ENCODE peak calls at places on chromosomes 3 and 15, in six cellular contexts. One of them, this sample, is unnamed.

GRCh38 chr3:58357402-58357801 is 24.7 kb downstream of the PXK start:
- DNase-seq in psoas muscle: no peak
- DNase-seq in kidney tubule cell: no peak
- DNase-seq in NCI-H1694: no peak
- DNase-seq in HS-27A: no peak
- DNase-seq in putamen: no peak
- DNase-seq in this sample: no peak

GRCh38 chr15:76330281-76330680 is 6.3 kb upstream of the ISL2 start:
- DNase-seq in psoas muscle: peak; percentile 81
- DNase-seq in kidney tubule cell: peak; percentile 37
- DNase-seq in NCI-H1694: no peak
- DNase-seq in HS-27A: peak; percentile 50
- DNase-seq in putamen: no peak
- DNase-seq in this sample: peak; percentile 67

GRCh38 chr3:50632450-50632849 is 15.5 kb downstream of the MAPKAPK3 start:
- DNase-seq in psoas muscle: no peak
- DNase-seq in kidney tubule cell: no peak
- DNase-seq in NCI-H1694: no peak
- DNase-seq in HS-27A: no peak
- DNase-seq in putamen: no peak
- DNase-seq in this sample: peak; percentile 88

GRCh38 chr3:123635220-123635619 is 50.4 kb upstream of the HACD2 start:
- DNase-seq in psoas muscle: no peak
- DNase-seq in kidney tubule cell: peak; percentile 44
- DNase-seq in NCI-H1694: no peak
- DNase-seq in HS-27A: no peak
- DNase-seq in putamen: no peak
- DNase-seq in this sample: peak; percentile 54

GRCh38 chr3:167882057-167882667 is 146.6 kb downstream of the SERPINI1 start:
- DNase-seq in psoas muscle: no peak
- DNase-seq in kidney tubule cell: peak; percentile 62
- DNase-seq in NCI-H1694: peak; percentile 24
- DNase-seq in HS-27A: peak; percentile 20
- DNase-seq in putamen: peak; percentile 36
- DNase-seq in this sample: peak; percentile 55

GRCh38 chr3:16378920-16379319 is 113.9 kb downstream of the OXNAD1 start:
- DNase-seq in psoas muscle: no peak
- DNase-seq in kidney tubule cell: peak; percentile 81
- DNase-seq in NCI-H1694: no peak
- DNase-seq in HS-27A: no peak
- DNase-seq in putamen: no peak
- DNase-seq in this sample: peak; percentile 77

GRCh38 chr3:74651239-74651638 is 36.8 kb upstream of the CNTN3 start:
- DNase-seq in psoas muscle: no peak
- DNase-seq in kidney tubule cell: peak; percentile 45
- DNase-seq in NCI-H1694: no peak
- DNase-seq in HS-27A: no peak
- DNase-seq in putamen: no peak
- DNase-seq in this sample: no peak

GRCh38 chr15:75659141-75659771 is 11.5 kb downstream of the SNX33 start:
- DNase-seq in psoas muscle: peak; percentile 54
- DNase-seq in kidney tubule cell: no peak
- DNase-seq in NCI-H1694: no peak
- DNase-seq in HS-27A: no peak
- DNase-seq in putamen: no peak
- DNase-seq in this sample: no peak

GRCh38 chr3:147397911-147398809 is 8.2 kb downstream of the ZIC4 start:
- DNase-seq in psoas muscle: no peak
- DNase-seq in kidney tubule cell: no peak
- DNase-seq in NCI-H1694: no peak
- DNase-seq in HS-27A: no peak
- DNase-seq in putamen: no peak
- DNase-seq in this sample: no peak

GRCh38 chr3:37668431-37668830 is 193.2 kb upstream of the CTDSPL start:
- DNase-seq in psoas muscle: no peak
- DNase-seq in kidney tubule cell: no peak
- DNase-seq in NCI-H1694: no peak
- DNase-seq in HS-27A: no peak
- DNase-seq in putamen: no peak
- DNase-seq in this sample: no peak

GRCh38 chr3:194203482-194204035 is 67.6 kb downstream of the HES1 start:
- DNase-seq in psoas muscle: no peak
- DNase-seq in kidney tubule cell: no peak
- DNase-seq in NCI-H1694: no peak
- DNase-seq in HS-27A: no peak
- DNase-seq in putamen: no peak
- DNase-seq in this sample: no peak

GRCh38 chr15:53549697-53550315 is 209.7 kb downstream of the WDR72 start:
- DNase-seq in psoas muscle: no peak
- DNase-seq in kidney tubule cell: no peak
- DNase-seq in NCI-H1694: no peak
- DNase-seq in HS-27A: no peak
- DNase-seq in putamen: no peak
- DNase-seq in this sample: no peak

GRCh38 chr3:184368804-184369183 is 7.3 kb downstream of the POLR2H start:
- DNase-seq in psoas muscle: peak; percentile 68
- DNase-seq in kidney tubule cell: peak; percentile 23
- DNase-seq in NCI-H1694: no peak
- DNase-seq in HS-27A: no peak
- DNase-seq in putamen: no peak
- DNase-seq in this sample: peak; percentile 75

GRCh38 chr3:47283596-47284364 is 1.0 kb downstream of the KLHL18 start:
- DNase-seq in psoas muscle: no peak
- DNase-seq in kidney tubule cell: peak; percentile 33
- DNase-seq in NCI-H1694: no peak
- DNase-seq in HS-27A: no peak
- DNase-seq in putamen: no peak
- DNase-seq in this sample: peak; percentile 10

GRCh38 chr3:112654979-112655378 is 14.0 kb upstream of the CCDC80 start:
- DNase-seq in psoas muscle: no peak
- DNase-seq in kidney tubule cell: no peak
- DNase-seq in NCI-H1694: no peak
- DNase-seq in HS-27A: no peak
- DNase-seq in putamen: no peak
- DNase-seq in this sample: peak; percentile 46

GRCh38 chr3:119342176-119342575 is 48.0 kb downstream of the ARHGAP31 start:
- DNase-seq in psoas muscle: no peak
- DNase-seq in kidney tubule cell: no peak
- DNase-seq in NCI-H1694: no peak
- DNase-seq in HS-27A: no peak
- DNase-seq in putamen: no peak
- DNase-seq in this sample: no peak